ENCODE peak calls at places on chromosomes 13 and 19, in ten cellular contexts. M, K, J, W, R, Z, T, X, P and H are unnamed samples.
A peak's percentile ranks its signal among the peaks of the same experiment; 100 is the strongest.

GRCh38 chr19:13068064-13068807 is 34.4 kb downstream of the LYL1 start:
- DNase-seq in K (no peak), M (no peak), X (no peak), T (no peak), P (no peak), R (no peak), Z (no peak), W (no peak), J (no peak), H (no peak)

GRCh38 chr13:106001443-106001842 is 534.0 kb downstream of the EFNB2 start:
- DNase-seq in M (no peak), W (no peak), Z (no peak), J (no peak), K (no peak), X (no peak), T (no peak), P (no peak), R (no peak), H (no peak)

GRCh38 chr19:38666662-38667448 is 19.4 kb downstream of the ACTN4 start:
- DNase-seq in T (no peak), P (no peak), X (no peak), R (peak; percentile 59), J (peak; percentile 81), W (no peak), M (peak; percentile 47), Z (peak; percentile 75), K (no peak), H (peak; percentile 80)

GRCh38 chr19:28961772-28962500 is 251.0 kb downstream of the UQCRFS1 start:
- DNase-seq in M (no peak), K (no peak), R (no peak), X (no peak), W (no peak), T (no peak), P (no peak), J (peak; percentile 81), Z (no peak), H (no peak)

GRCh38 chr13:37475966-37476365 is 122.6 kb downstream of the POSTN start:
- DNase-seq in M (no peak), T (no peak), Z (no peak), K (no peak), X (no peak), R (no peak), P (no peak), W (no peak), J (peak; percentile 87), H (no peak)

GRCh38 chr13:51237887-51238286 is 15.7 kb downstream of the FAM124A start:
- DNase-seq in Z (no peak), R (no peak), X (no peak), W (no peak), M (no peak), J (no peak), P (no peak), T (no peak), K (no peak), H (no peak)

GRCh38 chr13:47426126-47426849 is 529.4 kb upstream of the HTR2A start:
- DNase-seq in T (no peak), P (no peak), J (peak; percentile 86), X (peak; percentile 34), K (no peak), Z (peak; percentile 52), W (no peak), M (peak; percentile 7), R (no peak), H (no peak)

GRCh38 chr19:57473646-57474045 is 3.7 kb downstream of the ZNF772 start:
- DNase-seq in Z (no peak), M (no peak), W (no peak), T (no peak), K (no peak), J (no peak), X (no peak), P (no peak), R (no peak), H (no peak)

GRCh38 chr13:72726721-72727416 is 560 bp downstream of the MZT1 start:
- DNase-seq in K (no peak), J (no peak), M (peak; percentile 63), P (peak; percentile 6), X (peak; percentile 36), W (peak; percentile 54), R (peak; percentile 20), T (no peak), Z (peak; percentile 51), H (peak; percentile 21)

GRCh38 chr13:59776924-59777690 is 386.6 kb downstream of the DIAPH3 start:
- DNase-seq in R (no peak), K (no peak), T (no peak), W (no peak), M (no peak), P (no peak), Z (no peak), X (no peak), J (peak; percentile 90), H (no peak)

GRCh38 chr13:25080773-25081172 is 15.2 kb upstream of the PABPC3 start:
- DNase-seq in M (no peak), J (no peak), X (no peak), T (no peak), Z (no peak), W (peak; percentile 25), P (no peak), R (no peak), K (no peak), H (no peak)

GRCh38 chr19:6238643-6239281 is 41.0 kb downstream of the MLLT1 start:
- DNase-seq in Z (peak; percentile 62), K (no peak), X (no peak), R (peak; percentile 74), P (no peak), W (no peak), M (no peak), J (peak; percentile 34), T (peak; percentile 29), H (peak; percentile 60)

GRCh38 chr13:101451641-101452040 is 834 bp upstream of the ITGBL1 start:
- DNase-seq in X (no peak), T (no peak), W (no peak), P (no peak), J (no peak), K (no peak), Z (no peak), M (no peak), R (no peak), H (no peak)

GRCh38 chr13:101452519-101453485 is at the start of gene ITGBL1:
- DNase-seq in P (no peak), J (peak; percentile 25), K (no peak), M (no peak), Z (no peak), T (no peak), W (no peak), X (no peak), R (no peak), H (no peak)

GRCh38 chr13:101454767-101455166 is 2.3 kb downstream of the ITGBL1 start:
- DNase-seq in W (no peak), X (no peak), M (no peak), K (no peak), P (no peak), J (peak; percentile 33), R (no peak), T (no peak), Z (no peak), H (no peak)

GRCh38 chr13:101455863-101456262 is 3.4 kb downstream of the ITGBL1 start:
- DNase-seq in R (no peak), M (no peak), Z (no peak), P (no peak), K (no peak), T (no peak), J (peak; percentile 97), X (no peak), W (no peak), H (no peak)

GRCh38 chr13:101453784-101454201 is 1.3 kb downstream of the ITGBL1 start:
- DNase-seq in Z (no peak), W (no peak), M (peak; percentile 9), K (no peak), P (no peak), X (peak; percentile 28), T (no peak), R (no peak), J (no peak), H (peak; percentile 58)
- H3K27ac ChIP-seq in Z (no peak overlapping the region), W (no peak overlapping the region), M (no peak overlapping the region), K (no peak overlapping the region), P (peak overlapping the region; percentile 45), X (peak overlapping the region; percentile 56), T (peak overlapping the region; percentile 52), R (no peak overlapping the region), J (peak overlapping the region; percentile 85), H (peak overlapping the region; percentile 25)

DNA sequence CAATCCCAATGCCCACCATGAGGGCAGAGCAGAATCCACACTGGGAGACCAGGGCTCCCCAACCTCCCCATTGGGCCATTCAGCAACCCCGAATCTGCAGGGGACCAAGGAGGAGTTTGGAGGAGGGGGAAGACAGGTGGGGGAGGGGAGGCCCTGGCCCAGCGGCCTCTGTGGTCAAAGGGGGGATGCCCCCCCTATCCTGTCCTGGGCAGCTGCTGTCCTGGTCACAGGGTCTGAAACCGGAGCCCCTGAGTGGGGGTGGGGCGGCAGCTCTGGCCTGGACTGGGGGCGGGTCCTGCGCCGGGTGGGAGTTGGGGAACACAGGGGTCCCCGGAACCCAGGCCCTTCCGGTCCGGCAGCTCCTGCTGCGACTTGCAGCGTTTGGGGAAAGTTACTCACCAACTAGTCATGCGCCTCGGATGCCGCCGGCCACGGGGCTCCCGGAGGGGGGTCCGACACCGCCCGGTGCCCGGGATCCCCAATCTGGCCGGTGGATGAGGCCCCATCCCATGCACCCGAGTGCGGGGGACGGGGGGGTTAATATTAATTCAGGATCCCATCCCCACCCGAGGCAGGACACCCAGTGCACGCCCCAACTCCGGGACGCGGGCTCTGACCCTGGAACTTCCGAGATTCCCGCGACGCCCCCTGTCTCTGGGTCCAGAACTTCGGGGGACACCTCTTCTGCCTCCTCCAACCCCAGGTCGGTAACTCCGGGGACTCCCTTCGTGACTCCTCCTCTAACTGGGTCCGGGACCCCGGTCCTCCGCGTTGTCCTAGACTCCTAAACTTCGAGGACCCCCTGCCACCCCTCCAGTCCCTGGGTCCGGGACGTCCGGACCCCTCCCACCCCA is 868 bp downstream of the HOMER3 start:
- DNase-seq in R (peak; percentile 71), T (peak; percentile 27), K (no peak), M (peak; percentile 60), X (peak; percentile 28), W (no peak), J (peak; percentile 46), Z (peak; percentile 55), P (no peak), H (peak; percentile 40)
- TF ChIP-seq POLR2A in R (no peak), T (no peak), K (no peak), M (no peak), X (no peak), W (no peak), J (no peak), Z (no peak), P (peak; percentile 11), H (peak; percentile 10)

GRCh38 chr19:46017095-46017429 is 5.8 kb downstream of the PGLYRP1 start:
- DNase-seq in K (no peak), W (no peak), J (no peak), M (no peak), Z (no peak), X (no peak), P (no peak), T (no peak), R (no peak), H (no peak)
- H3K27ac ChIP-seq in K (no peak overlapping the region), W (no peak overlapping the region), J (no peak overlapping the region), M (no peak overlapping the region), Z (no peak overlapping the region), X (peak overlapping the region; percentile 84), P (no peak overlapping the region), T (no peak overlapping the region), R (no peak overlapping the region), H (no peak overlapping the region)

DNA sequence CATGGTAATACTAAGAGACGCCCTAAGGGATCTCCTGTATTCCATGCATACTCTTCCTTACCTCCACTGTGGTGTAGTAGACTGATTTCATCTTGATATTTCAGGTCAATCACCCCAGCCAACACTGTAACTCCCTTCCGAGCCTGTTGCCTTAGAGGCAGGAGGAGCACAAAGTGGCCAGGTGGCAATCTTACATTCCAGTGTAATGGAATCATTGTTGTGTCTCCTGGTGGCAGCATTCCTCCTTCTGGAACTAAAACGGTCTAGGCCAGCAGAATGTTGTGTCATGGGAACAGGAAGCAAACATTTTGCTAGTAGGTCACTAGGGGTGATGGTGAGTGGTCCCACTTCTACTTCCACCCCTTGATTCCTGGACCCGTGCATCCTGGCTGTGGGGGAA is 405.7 kb upstream of the SLC10A2 start:
- DNase-seq in K (no peak), T (no peak), J (no peak), P (no peak), R (no peak), M (no peak), X (no peak), W (no peak), Z (no peak), H (no peak)
- TF ChIP-seq POLR2A in K (no peak), T (no peak), J (no peak), P (no peak), R (no peak), M (no peak), X (no peak), W (no peak), Z (no peak), H (no peak)